ENCODE peak calls at places on chromosomes 16 and 17, in seven cellular contexts. L, I, Q, G, C, A and U are unnamed samples.

GRCh38 chr17:40471856-40472732 is 28.8 kb downstream of the IGFBP4 start:
- DNase-seq in I (no peak), Q (no peak), G (no peak), L (peak), C (no peak), A (no peak), U (no peak)

GRCh38 chr17:68295086-68295485 is 3.8 kb downstream of the ARSG start:
- DNase-seq in A (no peak), I (no peak), G (no peak), Q (no peak), C (no peak), L (no peak), U (no peak)

GRCh38 chr17:2796164-2797140 is at the start of gene RAP1GAP2:
- DNase-seq in G (peak), Q (no peak), C (no peak), I (no peak), A (peak), L (no peak), U (no peak)

GRCh38 chr16:24609740-24610420 is 70.5 kb downstream of the RBBP6 start:
- DNase-seq in Q (no peak), L (peak), C (no peak), A (peak), I (peak), G (peak), U (peak)

GRCh38 chr16:49858200-49859129 is 2.6 kb upstream of the ZNF423 start:
- DNase-seq in I (peak), C (no peak), L (peak), G (no peak), Q (peak), A (peak), U (no peak)

GRCh38 chr16:65274576-65274975 is 152.7 kb upstream of the CDH11 start:
- DNase-seq in L (no peak), A (no peak), G (no peak), Q (no peak), I (peak), C (no peak), U (peak)

GRCh38 chr17:7839199-7839889 is 5.3 kb downstream of the KDM6B start:
- DNase-seq in C (no peak), Q (no peak), A (peak), G (no peak), I (no peak), L (no peak), U (no peak)

GRCh38 chr17:19705771-19706770 is 10.3 kb downstream of the SLC47A2 start:
- DNase-seq in A (no peak), I (no peak), C (no peak), G (no peak), Q (no peak), L (no peak), U (no peak)

GRCh38 chr17:60151355-60151754 is 1.6 kb downstream of the CA4 start:
- DNase-seq in A (no peak), Q (no peak), L (no peak), C (no peak), I (no peak), G (no peak), U (no peak)

GRCh38 chr17:27540300-27541105 is 84.3 kb downstream of the KSR1 start:
- DNase-seq in A (peak), C (peak), I (peak), G (peak), L (peak), Q (peak), U (peak)

GRCh38 chr17:47810901-47811635 is 10.5 kb downstream of the OSBPL7 start:
- DNase-seq in C (no peak), Q (no peak), L (no peak), I (no peak), G (peak), A (no peak), U (no peak)

GRCh38 chr16:4200000-4200780 is 41.7 kb downstream of the SRL start:
- DNase-seq in Q (peak), G (peak), C (no peak), A (peak), L (peak), I (peak), U (peak)

GRCh38 chr17:80860101-80860671 is 131.5 kb upstream of the CHMP6 start:
- DNase-seq in C (no peak), L (no peak), G (no peak), I (no peak), Q (no peak), A (no peak), U (no peak)

GRCh38 chr16:3804426-3805016 is 76.0 kb downstream of the CREBBP start:
- DNase-seq in G (no peak), A (no peak), Q (no peak), I (no peak), L (no peak), C (no peak), U (no peak)

GRCh38 chr17:83006515-83007455 is 72.6 kb upstream of the METRNL start:
- DNase-seq in G (no peak), Q (no peak), I (no peak), L (no peak), C (no peak), A (no peak), U (no peak)

GRCh38 chr17:57502696-57503307 is 242.3 kb downstream of the CCDC182 start:
- DNase-seq in A (no peak), C (no peak), G (no peak), L (no peak), I (no peak), Q (no peak), U (no peak)

GRCh38 chr16:46739934-46740333 is 8.2 kb downstream of the MYLK3 start:
- DNase-seq in C (no peak), Q (no peak), G (no peak), A (no peak), L (no peak), I (no peak), U (no peak)

GRCh38 chr17:39152134-39152884 is 872 bp upstream of the PLXDC1 start:
- DNase-seq in I (no peak), C (no peak), G (no peak), A (no peak), Q (peak), L (no peak), U (no peak)

GRCh38 chr16:26505501-26505900 is 561.2 kb upstream of the C16orf82 start:
- DNase-seq in I (no peak), C (no peak), G (no peak), Q (no peak), L (no peak), A (no peak), U (no peak)

GRCh38 chr17:2545393-2545792 is 33.7 kb upstream of the METTL16 start:
- DNase-seq in G (peak), L (no peak), I (no peak), Q (no peak), C (no peak), A (peak), U (no peak)

GRCh38 chr17:69916761-69917160 is 158.3 kb upstream of the KCNJ16 start:
- DNase-seq in G (no peak), A (no peak), I (no peak), Q (no peak), L (no peak), C (no peak), U (no peak)

GRCh38 chr17:69912819-69913218 is 162.2 kb upstream of the KCNJ16 start:
- DNase-seq in G (no peak), C (no peak), I (no peak), L (no peak), Q (no peak), A (no peak), U (no peak)

GRCh38 chr17:69908599-69909368 is 166.2 kb upstream of the KCNJ16 start:
- DNase-seq in G (no peak), Q (no peak), L (no peak), C (no peak), A (no peak), I (no peak), U (no peak)

GRCh38 chr17:69909389-69909788 is 165.6 kb upstream of the KCNJ16 start:
- DNase-seq in I (no peak), L (peak), Q (no peak), G (no peak), C (no peak), A (no peak), U (no peak)

DNA sequence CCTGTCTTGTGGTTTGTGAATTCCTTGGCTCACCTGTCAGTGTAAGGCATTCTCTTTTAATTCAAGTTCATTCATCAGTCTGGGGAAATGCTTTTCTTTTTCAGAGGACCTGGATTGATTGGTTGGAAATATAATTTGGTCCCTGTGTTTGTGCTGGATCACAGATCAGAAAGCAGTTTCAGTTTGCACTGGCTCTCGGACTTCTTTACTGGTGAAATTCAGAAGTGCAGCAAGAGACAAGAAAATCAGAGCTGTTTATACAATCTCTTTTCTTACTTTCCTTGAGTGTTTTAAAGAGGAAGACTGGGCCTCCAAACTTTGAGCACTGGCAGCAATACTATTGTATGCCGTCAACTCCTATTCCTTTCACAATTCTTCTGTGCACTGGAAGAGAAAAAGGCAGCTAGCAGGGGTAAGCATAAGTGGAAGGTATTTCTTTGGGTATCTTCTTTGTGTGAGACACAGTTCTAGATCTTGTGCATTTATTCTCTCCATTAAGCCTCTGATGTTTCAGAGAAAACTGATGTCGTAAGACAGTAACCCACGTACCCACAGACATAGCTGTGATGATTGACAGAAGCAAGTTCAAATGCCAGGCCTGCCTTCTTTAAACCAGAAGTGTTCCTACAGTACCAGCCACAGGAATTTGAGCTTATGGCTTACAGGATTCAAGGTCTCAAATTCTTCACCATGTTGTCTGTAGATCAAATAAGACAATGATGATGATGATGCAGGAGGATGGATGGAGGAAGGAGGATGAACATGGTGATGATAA is 161.6 kb upstream of the KCNJ16 start:
- DNase-seq in I (no peak), G (no peak), L (no peak), A (no peak), C (no peak), Q (no peak), U (no peak)
- TF ChIP-seq CTCF in I (no peak), G (no peak), L (no peak), A (no peak), C (peak), Q (no peak), U (no peak)

GRCh38 chr17:62627219-62627903 is at the start of gene MRC2:
- DNase-seq in I (peak), L (peak), G (no peak), C (no peak), A (peak), Q (peak), U (peak)
- TF ChIP-seq CTCF in I (no peak), L (no peak), G (no peak), C (no peak), A (no peak), Q (no peak), U (peak)

DNA sequence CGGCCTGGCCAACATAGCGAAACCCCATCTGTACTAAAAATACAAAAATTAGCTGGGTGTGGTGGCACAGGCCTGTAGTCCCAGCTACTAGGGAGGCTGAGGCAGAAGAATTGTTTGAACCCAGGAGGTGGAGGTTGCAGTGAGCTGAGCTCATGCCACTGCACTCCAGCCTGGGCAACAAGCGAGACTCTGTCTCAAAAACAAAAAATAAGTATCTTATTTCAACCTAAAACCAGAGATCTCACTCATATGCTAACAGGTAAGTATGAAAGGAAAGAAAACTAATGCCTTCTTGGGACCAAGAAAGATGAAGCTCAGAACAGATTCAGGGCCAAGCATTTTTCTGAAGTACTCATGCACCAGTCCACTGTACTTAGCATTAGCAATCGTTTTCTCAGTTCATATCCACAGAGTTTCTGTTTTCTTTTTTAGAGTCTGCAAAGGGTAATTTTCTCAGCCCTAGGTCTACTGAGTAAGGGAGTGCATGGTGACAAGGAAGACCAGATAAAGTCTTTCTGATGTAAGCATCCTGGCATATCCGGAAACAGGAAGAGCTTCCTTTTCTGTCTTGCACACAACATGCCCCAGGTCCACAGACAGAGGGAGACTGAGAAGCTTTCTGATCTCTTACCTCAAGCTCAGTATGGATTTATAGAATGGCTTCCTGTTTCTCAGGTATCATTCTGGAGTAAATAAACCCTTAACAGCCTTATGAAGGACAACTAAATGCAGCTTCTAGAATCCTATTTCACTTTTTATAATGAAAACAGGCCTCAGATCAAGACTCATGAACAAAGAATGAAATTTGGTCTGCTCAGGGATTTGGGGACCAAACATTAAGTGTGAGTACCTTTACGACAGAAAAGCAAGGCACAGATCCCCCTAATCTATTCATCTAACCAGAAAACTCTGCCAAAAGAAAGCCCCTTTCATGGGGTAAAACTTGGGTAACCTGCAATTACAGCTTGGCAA is 38.7 kb upstream of the FOXJ1 start:
- DNase-seq in Q (no peak), G (no peak), L (peak), I (peak), C (no peak), A (no peak), U (no peak)
- TF ChIP-seq CTCF in Q (no peak), G (no peak), L (peak), I (no peak), C (peak), A (no peak), U (peak)

GRCh38 chr17:55723488-55723848 is 804 bp upstream of the TMEM100 start:
- DNase-seq in I (no peak), C (no peak), L (no peak), A (no peak), G (no peak), Q (no peak), U (no peak)

GRCh38 chr17:55722742-55723487 is at the start of gene TMEM100:
- DNase-seq in L (peak), C (peak), I (peak), Q (no peak), A (no peak), G (no peak), U (peak)

GRCh38 chr17:55717898-55718735 is 4.5 kb downstream of the TMEM100 start:
- DNase-seq in G (peak), C (no peak), Q (peak), L (peak), A (peak), I (no peak), U (peak)

GRCh38 chr17:55722016-55722706 is 503 bp downstream of the TMEM100 start:
- DNase-seq in G (no peak), C (no peak), I (no peak), Q (no peak), A (no peak), L (peak), U (peak)

GRCh38 chr17:55720917-55721836 is 1.5 kb downstream of the TMEM100 start:
- DNase-seq in I (no peak), G (no peak), C (no peak), Q (no peak), L (no peak), A (no peak), U (no peak)
- TF ChIP-seq CTCF in I (no peak), G (no peak), C (no peak), Q (no peak), L (no peak), A (no peak), U (no peak)

GRCh38 chr16:15644306-15644961 is 1.5 kb upstream of the MARF1 start:
- DNase-seq in Q (no peak), L (no peak), G (no peak), I (peak), A (no peak), C (no peak), U (no peak)

GRCh38 chr16:15643453-15644305 is 725 bp upstream of the MARF1 start:
- DNase-seq in C (no peak), A (no peak), I (peak), L (peak), Q (peak), G (no peak), U (peak)

GRCh38 chr16:15640966-15641365 is 2.0 kb downstream of the MARF1 start:
- DNase-seq in C (no peak), Q (no peak), A (no peak), L (no peak), I (no peak), G (no peak), U (no peak)

GRCh38 chr16:15641753-15642556 is 999 bp downstream of the MARF1 start:
- DNase-seq in L (no peak), C (no peak), A (no peak), G (no peak), Q (no peak), I (no peak), U (no peak)

GRCh38 chr16:15642557-15643452 is at the start of gene MARF1:
- DNase-seq in A (peak), I (peak), C (peak), Q (peak), G (peak), L (peak), U (peak)
- TF ChIP-seq CTCF in A (no peak), I (peak), C (peak), Q (no peak), G (no peak), L (peak), U (peak)

GRCh38 chr17:81860756-81861568 is 627 bp upstream of the P4HB start:
- DNase-seq in G (peak), C (peak), L (peak), I (peak), A (peak), Q (peak), U (peak)
- TF ChIP-seq CTCF in G (no peak), C (no peak), L (no peak), I (no peak), A (no peak), Q (no peak), U (no peak)

DNA sequence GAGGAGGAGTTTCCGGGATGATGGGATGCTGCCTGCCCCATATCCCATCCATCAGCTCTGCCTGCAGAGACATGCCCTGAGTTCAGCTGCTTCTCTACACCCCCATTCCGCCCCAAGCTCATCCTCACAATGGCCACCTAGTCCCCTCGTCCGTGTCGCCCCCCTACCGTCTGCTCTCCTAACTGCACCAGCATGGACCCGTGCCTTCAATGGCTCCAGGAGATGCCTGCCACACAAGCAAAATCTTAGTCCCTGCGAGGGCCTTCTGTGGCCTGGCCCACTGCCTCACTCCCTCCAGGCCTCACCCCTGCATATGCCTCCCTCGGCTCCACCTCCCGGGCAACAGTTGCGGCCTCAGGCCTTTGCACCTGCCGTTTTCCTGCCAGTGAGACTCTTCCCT is 1.8 kb upstream of the TELO2 start:
- DNase-seq in A (no peak), Q (no peak), C (no peak), L (no peak), G (no peak), I (no peak), U (no peak)
- TF ChIP-seq CTCF in A (no peak), Q (no peak), C (no peak), L (no peak), G (no peak), I (no peak), U (no peak)

GRCh38 chr17:74859439-74860228 is at the start of gene GRIN2C:
- DNase-seq in A (no peak), G (no peak), I (no peak), C (no peak), Q (no peak), L (no peak), U (no peak)
- TF ChIP-seq CTCF in A (no peak), G (no peak), I (peak), C (no peak), Q (peak), L (no peak), U (peak)

GRCh38 chr17:16912021-16912962 is 59.6 kb downstream of the TNFRSF13B start:
- DNase-seq in C (no peak), A (no peak), L (no peak), I (no peak), G (peak), Q (no peak), U (no peak)

GRCh38 chr17:16916557-16916920 is 55.4 kb downstream of the TNFRSF13B start:
- DNase-seq in G (peak), Q (no peak), L (no peak), I (no peak), C (no peak), A (no peak), U (no peak)

GRCh38 chr17:16917995-16918394 is 53.9 kb downstream of the TNFRSF13B start:
- DNase-seq in A (peak), C (no peak), G (peak), L (no peak), I (no peak), Q (no peak), U (no peak)

GRCh38 chr17:16918443-16918842 is 53.5 kb downstream of the TNFRSF13B start:
- DNase-seq in Q (no peak), A (no peak), C (no peak), I (no peak), L (no peak), G (peak), U (no peak)

GRCh38 chr17:16915752-16916556 is 56.0 kb downstream of the TNFRSF13B start:
- DNase-seq in Q (peak), I (peak), G (peak), C (no peak), A (peak), L (peak), U (peak)
- TF ChIP-seq CTCF in Q (peak), I (peak), G (no peak), C (peak), A (no peak), L (peak), U (peak)

GRCh38 chr16:84143784-84144199 is 1.2 kb downstream of the HSDL1 start:
- DNase-seq in A (no peak), C (no peak), I (no peak), G (no peak), Q (no peak), L (no peak), U (no peak)

GRCh38 chr16:84139628-84140258 is 5.2 kb downstream of the HSDL1 start:
- DNase-seq in L (no peak), A (no peak), G (no peak), C (no peak), Q (no peak), I (no peak), U (no peak)

GRCh38 chr16:84138824-84139627 is 6.0 kb downstream of the HSDL1 start:
- DNase-seq in L (no peak), Q (no peak), C (no peak), I (peak), G (peak), A (peak), U (no peak)

GRCh38 chr16:84143081-84143480 is 1.9 kb downstream of the HSDL1 start:
- DNase-seq in A (no peak), Q (no peak), L (no peak), C (no peak), G (no peak), I (no peak), U (no peak)

GRCh38 chr16:84141143-84141670 is 3.8 kb downstream of the HSDL1 start:
- DNase-seq in G (no peak), C (no peak), A (no peak), L (no peak), Q (peak), I (no peak), U (no peak)
- TF ChIP-seq CTCF in G (no peak), C (no peak), A (no peak), L (no peak), Q (no peak), I (no peak), U (peak)